ENCODE peak calls at places on chromosome 17, in seven cellular contexts. A is SK-N-SH, Z is mammary epithelial cell, P is endothelial cell of umbilical vein, U is neuronal stem cell, B is MM.1S, V is mesendoderm. F is an unnamed sample.

GRCh38 chr17:6940186-6940649 is 55.6 kb upstream of the ALOX12 start:
- DNase-seq in A (peak; percentile 8), P (no peak), V (no peak), U (no peak), B (peak; percentile 40), Z (no peak), F (no peak)

GRCh38 chr17:42676424-42677011 is at the start of gene PLEKHH3:
- DNase-seq in Z (peak; percentile 45), V (no peak), P (no peak), B (peak; percentile 9), U (no peak), A (no peak), F (no peak)

GRCh38 chr17:6555331-6556120 is 829 bp downstream of the PITPNM3 start:
- DNase-seq in U (peak; percentile 35), P (peak; percentile 38), Z (peak; percentile 76), A (peak; percentile 60), B (no peak), V (peak; percentile 36), F (peak; percentile 84)

GRCh38 chr17:37137070-37137610 is 188.4 kb downstream of the AATF start:
- DNase-seq in B (no peak), P (no peak), Z (no peak), A (no peak), V (peak; percentile 30), U (no peak), F (no peak)

GRCh38 chr17:32998893-32999240 is 7.2 kb downstream of the SPACA3 start:
- DNase-seq in U (no peak), Z (peak; percentile 56), B (no peak), P (no peak), V (peak; percentile 74), A (no peak), F (peak; percentile 88)

GRCh38 chr17:50272711-50273653 is 1.3 kb upstream of the TMEM92 start:
- DNase-seq in P (peak; percentile 31), V (peak; percentile 62), A (peak; percentile 97), U (peak; percentile 75), B (peak; percentile 39), Z (no peak), F (peak; percentile 78)

GRCh38 chr17:39595928-39596327 is 11.8 kb downstream of the NEUROD2 start:
- DNase-seq in A (no peak), U (no peak), P (no peak), B (no peak), Z (no peak), V (no peak), F (no peak)

GRCh38 chr17:57294629-57295501 is 38.5 kb downstream of the MSI2 start:
- DNase-seq in B (no peak), V (peak; percentile 40), A (peak; percentile 54), P (peak; percentile 4), Z (peak; percentile 16), U (no peak), F (no peak)

GRCh38 chr17:67995568-67996191 is 589 bp downstream of the C17orf58 start:
- DNase-seq in P (no peak), A (peak; percentile 81), U (peak; percentile 23), V (peak; percentile 44), B (peak; percentile 10), Z (no peak), F (peak; percentile 53)

GRCh38 chr17:79592198-79592597 is 18.7 kb downstream of the RBFOX3 start:
- DNase-seq in U (no peak), B (no peak), A (no peak), P (no peak), Z (no peak), V (no peak), F (no peak)

GRCh38 chr17:18992454-18993130 is 12.0 kb downstream of the FAM83G start:
- DNase-seq in V (no peak), B (peak; percentile 91), P (no peak), A (no peak), U (no peak), Z (no peak), F (no peak)

GRCh38 chr17:31696703-31697325 is 162.2 kb downstream of the COPRS start:
- DNase-seq in U (no peak), P (no peak), B (no peak), Z (no peak), A (no peak), V (no peak), F (no peak)
- H3K9ac ChIP-seq in U (no peak overlapping the region), P (no peak overlapping the region), B (no peak overlapping the region), Z (no peak overlapping the region), A (no peak overlapping the region), V (no peak overlapping the region), F (no peak overlapping the region)

DNA sequence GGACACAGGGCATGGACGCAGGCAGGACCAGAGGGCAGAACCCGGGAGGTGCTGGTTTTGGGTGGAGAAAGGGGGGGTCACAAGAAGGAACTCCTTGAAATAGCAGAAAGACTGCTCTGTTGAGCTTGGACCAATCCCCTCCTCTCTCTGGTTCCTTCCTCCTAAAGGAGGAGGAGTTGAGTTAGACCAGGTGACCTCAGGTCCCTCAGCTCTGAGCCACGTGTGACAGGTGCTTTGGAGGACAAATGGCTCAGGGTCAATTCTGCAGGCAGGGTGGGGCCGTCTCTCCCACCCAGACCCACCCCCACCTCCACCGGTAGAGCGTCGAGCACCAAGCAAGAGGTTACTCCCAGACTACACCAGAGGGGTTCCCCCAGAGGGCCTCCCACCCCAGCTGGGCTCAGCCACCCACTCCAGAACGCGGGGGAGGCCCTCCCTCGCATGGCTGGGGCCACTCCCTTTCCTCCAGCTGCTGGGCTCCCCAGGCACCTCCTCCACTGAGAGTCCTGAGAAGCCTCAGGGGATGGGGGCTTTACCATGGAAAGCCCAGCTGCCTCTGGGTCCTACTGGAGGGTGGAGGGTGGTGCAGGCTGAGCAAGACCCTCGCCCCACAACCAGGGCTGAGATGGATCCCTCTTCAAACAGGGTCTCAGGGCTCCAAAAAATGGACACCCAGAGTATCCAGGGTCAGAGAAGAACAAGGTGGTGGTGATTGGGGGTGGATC is 7.7 kb downstream of the MYO1C start:
- DNase-seq in Z (peak; percentile 32), B (peak; percentile 50), V (peak; percentile 91), P (peak; percentile 23), A (peak; percentile 74), U (peak; percentile 52), F (peak; percentile 65)
- H3K9ac ChIP-seq in Z (peak overlapping the region; percentile 53), B (peak overlapping the region; percentile 56), V (peak overlapping the region; percentile 77), P (peak overlapping the region; percentile 71), A (peak overlapping the region; percentile 88), U (peak overlapping the region; percentile 77), F (peak overlapping the region; percentile 89)

DNA sequence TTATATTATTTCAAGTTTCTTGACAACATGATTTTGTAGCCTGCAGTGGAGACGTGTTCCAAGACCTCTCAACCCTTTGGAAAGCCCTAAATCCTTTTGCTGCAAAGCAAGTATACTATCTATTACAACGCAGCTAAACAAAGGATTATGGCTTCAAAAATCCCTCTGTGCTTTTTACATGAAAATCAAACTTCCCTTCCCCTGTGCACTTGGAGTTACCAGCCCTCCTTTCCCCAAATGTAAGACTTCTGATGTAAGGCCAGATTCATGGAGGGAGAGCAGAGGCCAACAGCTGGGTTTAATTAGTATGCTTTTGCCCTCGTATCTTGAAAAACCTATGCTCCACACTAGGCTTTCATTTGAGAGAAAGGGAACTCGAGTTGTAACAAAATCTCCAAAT is 77.6 kb upstream of the SMIM36 start:
- DNase-seq in P (peak; percentile 36), A (no peak), B (no peak), V (no peak), U (no peak), Z (no peak), F (peak; percentile 52)
- H3K9ac ChIP-seq in P (no peak overlapping the region), A (no peak overlapping the region), B (no peak overlapping the region), V (no peak overlapping the region), U (no peak overlapping the region), Z (no peak overlapping the region), F (no peak overlapping the region)

GRCh38 chr17:82118815-82119380 is 20.9 kb upstream of the FASN start:
- DNase-seq in B (no peak), U (peak; percentile 38), P (no peak), V (peak; percentile 60), A (peak; percentile 19), Z (no peak), F (no peak)

GRCh38 chr17:82114872-82115271 is 16.8 kb upstream of the FASN start:
- DNase-seq in U (no peak), A (peak; percentile 16), P (no peak), Z (no peak), B (no peak), V (no peak), F (no peak)

GRCh38 chr17:82116246-82116645 is 18.2 kb upstream of the FASN start:
- DNase-seq in Z (no peak), A (peak; percentile 23), P (no peak), V (peak; percentile 57), B (no peak), U (no peak), F (no peak)

GRCh38 chr17:82118178-82118814 is 20.3 kb upstream of the FASN start:
- DNase-seq in A (peak; percentile 17), B (no peak), U (no peak), P (no peak), Z (no peak), V (no peak), F (no peak)

DNA sequence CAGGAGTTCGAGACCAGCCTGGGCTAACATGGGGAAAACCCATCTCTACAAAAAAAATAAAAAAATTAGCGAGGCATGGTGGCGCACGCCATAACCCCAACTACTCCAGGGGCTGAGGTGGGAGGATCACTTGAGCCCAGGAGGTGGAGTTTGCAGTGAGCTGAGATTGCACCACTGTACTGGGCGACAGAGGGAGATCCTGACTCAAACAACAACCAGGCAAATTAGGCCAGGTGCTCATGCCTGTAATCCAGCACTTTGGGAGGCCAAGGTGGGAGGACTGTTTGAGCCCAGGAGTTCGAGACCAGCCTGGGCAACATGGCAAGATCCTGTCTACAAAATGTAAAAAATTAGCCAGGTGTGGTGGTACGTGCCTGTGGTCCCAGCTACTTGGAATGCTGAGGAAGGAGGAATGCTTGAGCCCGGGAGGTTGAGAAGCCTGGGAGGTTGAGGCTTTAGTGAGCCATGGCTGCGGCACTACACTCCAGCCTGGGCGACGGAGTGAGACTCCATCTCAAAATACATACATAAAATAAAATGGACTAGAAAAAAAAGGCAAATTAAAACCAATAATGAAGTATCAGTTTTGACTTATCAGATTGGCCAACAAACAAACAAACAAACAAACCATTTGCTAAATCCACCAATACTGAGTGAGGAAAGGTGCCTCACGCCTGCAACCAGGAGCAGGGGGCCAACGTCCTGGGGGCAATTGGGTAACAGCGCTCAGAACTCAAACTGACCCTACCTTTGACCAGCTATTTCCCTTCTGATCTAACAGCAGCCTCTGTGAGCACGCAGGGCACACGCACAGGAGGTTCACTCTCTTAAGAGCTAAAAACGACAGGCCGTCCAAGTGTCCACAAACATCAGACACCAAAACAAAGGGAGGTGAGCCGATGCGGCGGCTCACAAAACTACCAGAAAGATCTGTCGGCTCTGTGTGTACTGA is 19.4 kb upstream of the FASN start:
- DNase-seq in B (no peak), P (no peak), A (peak; percentile 19), Z (no peak), V (no peak), U (no peak), F (no peak)
- H3K9ac ChIP-seq in B (no peak overlapping the region), P (no peak overlapping the region), A (no peak overlapping the region), Z (no peak overlapping the region), V (no peak overlapping the region), U (no peak overlapping the region), F (no peak overlapping the region)

GRCh38 chr17:72423286-72423589 is 302.4 kb downstream of the SOX9 start:
- DNase-seq in B (no peak), Z (no peak), A (no peak), P (no peak), V (peak; percentile 59), U (no peak), F (no peak)
- H3K9ac ChIP-seq in B (peak overlapping the region; percentile 77), Z (no peak overlapping the region), A (peak overlapping the region; percentile 48), P (no peak overlapping the region), V (no peak overlapping the region), U (no peak overlapping the region), F (peak overlapping the region; percentile 39)

GRCh38 chr17:74427048-74427762 is 4.7 kb upstream of the GPRC5C start:
- DNase-seq in U (no peak), V (peak; percentile 43), A (no peak), P (no peak), Z (peak; percentile 68), B (no peak), F (no peak)
- H3K9ac ChIP-seq in U (no peak overlapping the region), V (peak overlapping the region; percentile 25), A (no peak overlapping the region), P (no peak overlapping the region), Z (no peak overlapping the region), B (no peak overlapping the region), F (no peak overlapping the region)

F was measured in GM23248.